ENCODE peak calls at places on chromosomes 6 and 20, in nine cellular contexts. U, W, B, Z, G, K, C, N and J are unnamed samples.

GRCh38 chr20:1338096-1338495 is 9.2 kb upstream of the SDCBP2 start:
- DNase-seq in B (no peak), N (peak; percentile 11), Z (no peak), C (no peak), K (no peak), G (no peak), W (no peak), U (no peak), J (no peak)

GRCh38 chr6:112362027-112362795 is 15.1 kb downstream of the RFPL4B start:
- DNase-seq in C (no peak), G (peak; percentile 57), K (no peak), Z (no peak), W (no peak), U (no peak), B (no peak), N (no peak), J (no peak)

GRCh38 chr6:101489456-101489855 is 95.9 kb downstream of the GRIK2 start:
- DNase-seq in Z (no peak), C (no peak), G (no peak), W (no peak), N (no peak), U (no peak), K (no peak), B (no peak), J (no peak)

GRCh38 chr20:54209216-54209813 is 1.4 kb downstream of the PFDN4 start:
- DNase-seq in W (no peak), N (no peak), U (no peak), B (no peak), G (no peak), K (no peak), C (no peak), Z (no peak), J (no peak)

GRCh38 chr20:58800134-58800650 is 50.5 kb downstream of the GNAS-AS1 start:
- DNase-seq in G (no peak), C (no peak), U (no peak), N (no peak), B (no peak), W (no peak), K (no peak), Z (no peak), J (no peak)

GRCh38 chr20:62236674-62236996 is 1.7 kb upstream of the OSBPL2 start:
- DNase-seq in W (no peak), U (peak; percentile 49), N (no peak), G (no peak), B (no peak), K (no peak), C (no peak), Z (no peak), J (no peak)

GRCh38 chr6:145178391-145178790 is 556.9 kb downstream of the EPM2A start:
- DNase-seq in N (no peak), W (no peak), C (no peak), Z (no peak), K (no peak), G (no peak), B (no peak), U (no peak), J (no peak)

GRCh38 chr6:117555882-117556498 is 46.3 kb downstream of the GOPC start:
- DNase-seq in Z (peak; percentile 21), U (peak; percentile 49), K (peak; percentile 31), B (peak; percentile 29), W (peak; percentile 33), C (no peak), G (peak; percentile 51), N (peak; percentile 35), J (no peak)

GRCh38 chr6:69994251-69994650 is 127.9 kb downstream of the COL19A1 start:
- DNase-seq in C (no peak), B (no peak), K (no peak), Z (no peak), G (no peak), W (peak; percentile 30), U (no peak), N (no peak), J (no peak)

GRCh38 chr6:52019851-52020250 is 67.6 kb downstream of the PKHD1 start:
- DNase-seq in U (no peak), B (no peak), C (no peak), K (no peak), Z (no peak), W (no peak), N (no peak), G (no peak), J (no peak)

GRCh38 chr6:52022675-52023074 is 64.7 kb downstream of the PKHD1 start:
- DNase-seq in B (peak; percentile 28), U (no peak), C (no peak), G (no peak), N (no peak), Z (no peak), W (no peak), K (no peak), J (no peak)

GRCh38 chr6:52024451-52025068 is 62.9 kb downstream of the PKHD1 start:
- DNase-seq in B (no peak), K (no peak), W (no peak), Z (no peak), C (no peak), U (no peak), N (no peak), G (no peak), J (no peak)

GRCh38 chr6:52019092-52019491 is 68.3 kb downstream of the PKHD1 start:
- DNase-seq in G (no peak), N (no peak), Z (no peak), C (no peak), W (no peak), U (no peak), K (no peak), B (no peak), J (no peak)

GRCh38 chr6:52020961-52021570 is 66.3 kb downstream of the PKHD1 start:
- DNase-seq in K (peak; percentile 34), G (no peak), N (no peak), Z (peak; percentile 33), C (no peak), U (no peak), W (peak; percentile 30), B (no peak), J (peak; percentile 32)
- TF ChIP-seq CTCF in K (peak; percentile 70), G (peak; percentile 91), N (peak; percentile 87), Z (peak; percentile 69), C (peak; percentile 63), U (peak; percentile 94), W (peak; percentile 29), B (peak; percentile 95), J (peak; percentile 68)

GRCh38 chr6:140988780-140989179 is 1143.9 kb upstream of the GJE1 start:
- DNase-seq in C (no peak), B (no peak), K (no peak), Z (peak; percentile 36), N (no peak), W (no peak), U (no peak), G (no peak), J (no peak)
- TF ChIP-seq CTCF in C (no peak), B (no peak), K (no peak), Z (no peak), N (no peak), W (no peak), U (no peak), G (no peak), J (no peak)

DNA sequence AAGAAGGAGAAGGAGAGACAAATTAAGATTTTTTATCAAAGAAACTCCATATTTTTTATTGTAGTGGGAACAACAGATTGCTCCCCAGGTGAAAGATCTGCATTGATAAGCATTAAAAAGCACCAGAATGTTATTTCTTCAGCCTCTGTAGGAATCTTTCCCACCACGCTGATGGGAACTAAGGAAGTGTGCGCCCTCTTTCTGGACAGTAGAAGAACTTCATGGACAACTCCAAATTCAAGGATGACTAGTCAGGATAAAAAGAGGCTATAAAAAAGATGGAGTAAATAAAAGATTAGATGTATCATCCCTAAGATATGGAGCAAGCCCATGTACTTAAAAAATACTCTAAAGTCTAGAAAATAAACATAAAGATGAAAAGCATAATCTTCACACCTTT is 45.8 kb upstream of the PAK5 start:
- DNase-seq in C (no peak), B (no peak), K (peak; percentile 1), W (peak; percentile 8), Z (no peak), U (no peak), G (no peak), N (no peak), J (peak; percentile 55)
- TF ChIP-seq CTCF in C (no peak), B (no peak), K (no peak), W (peak; percentile 12), Z (peak; percentile 14), U (no peak), G (no peak), N (no peak), J (no peak)

GRCh38 chr6:12311106-12311505 is 20.9 kb downstream of the EDN1 start:
- DNase-seq in U (no peak), G (no peak), Z (no peak), N (no peak), C (no peak), B (no peak), K (no peak), W (peak; percentile 84), J (no peak)
- TF ChIP-seq CTCF in U (no peak), G (no peak), Z (no peak), N (no peak), C (no peak), B (no peak), K (no peak), W (peak; percentile 27), J (peak; percentile 28)

GRCh38 chr6:79818471-79818870 is 128.9 kb downstream of the ELOVL4 start:
- DNase-seq in W (peak; percentile 31), N (no peak), C (no peak), Z (no peak), B (no peak), G (no peak), K (no peak), U (no peak), J (no peak)

GRCh38 chr6:79824231-79824630 is 123.1 kb downstream of the ELOVL4 start:
- DNase-seq in W (peak; percentile 52), K (no peak), Z (no peak), G (no peak), B (no peak), C (no peak), U (no peak), N (no peak), J (no peak)

DNA sequence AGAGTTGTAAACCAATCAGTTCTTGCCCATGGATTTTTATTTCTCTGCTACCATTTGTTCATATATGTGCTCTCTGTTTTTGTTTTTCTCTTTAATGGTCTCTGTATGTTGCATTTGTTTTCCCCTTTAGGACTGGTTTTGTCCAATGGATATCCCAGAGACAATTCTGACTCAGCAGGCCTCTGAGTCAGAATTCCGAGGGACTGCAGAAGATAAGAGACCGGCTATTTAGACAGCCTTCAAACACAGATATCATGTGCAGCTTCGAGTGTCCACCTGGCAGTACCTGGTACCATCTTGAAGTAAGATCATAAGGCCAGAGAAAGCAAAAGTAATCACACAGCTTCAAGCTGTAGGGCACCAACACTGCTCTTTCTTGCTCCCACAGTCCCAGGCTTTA is 125.5 kb downstream of the ELOVL4 start:
- DNase-seq in K (peak; percentile 15), W (peak; percentile 66), C (no peak), Z (no peak), U (no peak), B (no peak), N (no peak), G (no peak), J (no peak)
- TF ChIP-seq CTCF in K (no peak), W (no peak), C (no peak), Z (no peak), U (no peak), B (no peak), N (no peak), G (no peak), J (no peak)

GRCh38 chr20:4289875-4290274 is 274.5 kb upstream of the RNF24 start:
- DNase-seq in B (no peak), U (no peak), K (no peak), C (no peak), G (no peak), N (no peak), Z (no peak), W (no peak), J (no peak)
- TF ChIP-seq CTCF in B (no peak), U (no peak), K (no peak), C (no peak), G (no peak), N (no peak), Z (no peak), W (no peak), J (peak; percentile 30)